ENCODE peak calls at places on chromosomes 16 and 17, in six cellular contexts. Q, B, N, W, Z and I are unnamed samples.

GRCh38 chr17:72099919-72100318 is 20.9 kb upstream of the SOX9 start:
- DNase-seq in W (no peak), Z (no peak), B (no peak), Q (peak), N (no peak), I (no peak)

GRCh38 chr16:46975908-46976470 is 2.5 kb upstream of the DNAJA2 start:
- DNase-seq in W (no peak), Q (no peak), Z (no peak), N (no peak), B (no peak), I (no peak)

GRCh38 chr17:39652635-39653315 is 12.4 kb upstream of the TCAP start:
- DNase-seq in Z (peak), N (no peak), B (no peak), Q (no peak), W (no peak), I (no peak)

GRCh38 chr16:84599528-84600202 is 18.2 kb downstream of the COTL1 start:
- DNase-seq in B (peak), N (peak), Z (peak), W (peak), Q (peak), I (peak)

GRCh38 chr17:58759522-58759921 is 3.9 kb downstream of the PPM1E start:
- DNase-seq in Z (no peak), W (no peak), Q (no peak), N (no peak), B (no peak), I (no peak)

GRCh38 chr16:50254072-50254471 is 12.3 kb upstream of the ADCY7 start:
- DNase-seq in B (no peak), Z (no peak), N (no peak), W (no peak), Q (no peak), I (no peak)

GRCh38 chr16:57720142-57720575 is 15.4 kb upstream of the KATNB1 start:
- DNase-seq in B (peak), Z (peak), Q (peak), N (peak), W (peak), I (peak)

GRCh38 chr17:50946891-50947843 is 81.0 kb upstream of the TOB1 start:
- DNase-seq in W (no peak), Z (no peak), N (no peak), Q (no peak), B (no peak), I (no peak)

GRCh38 chr16:70715113-70715711 is 29.4 kb upstream of the MTSS2 start:
- DNase-seq in W (peak), Z (no peak), N (peak), B (peak), Q (peak), I (peak)

GRCh38 chr16:49961087-49961486 is 63.9 kb upstream of the CNEP1R1 start:
- DNase-seq in Q (peak), B (no peak), N (no peak), Z (peak), W (no peak), I (peak)

GRCh38 chr17:43006639-43007551 is at the start of gene IFI35:
- DNase-seq in Q (peak), B (peak), N (peak), W (peak), Z (peak), I (peak)

GRCh38 chr16:22848451-22848850 is 34.5 kb downstream of the HS3ST2 start:
- DNase-seq in B (no peak), W (no peak), Q (peak), Z (no peak), N (no peak), I (no peak)

GRCh38 chr16:50144211-50144610 is 8.9 kb upstream of the TENT4B start:
- DNase-seq in Q (no peak), W (no peak), Z (no peak), B (no peak), N (no peak), I (no peak)

GRCh38 chr17:376936-377863 is 24.6 kb upstream of the RPH3AL start:
- DNase-seq in B (no peak), Q (no peak), W (no peak), Z (no peak), N (peak), I (peak)

GRCh38 chr16:19348578-19349315 is 63.2 kb downstream of the CLEC19A start:
- DNase-seq in B (no peak), Q (no peak), N (no peak), W (no peak), Z (no peak), I (no peak)

GRCh38 chr17:35341465-35341992 is 31.9 kb downstream of the SLFN11 start:
- DNase-seq in Z (no peak), Q (no peak), B (peak), N (no peak), W (no peak), I (no peak)

GRCh38 chr17:82560802-82561428 is 41.4 kb downstream of the FOXK2 start:
- DNase-seq in B (no peak), N (no peak), Q (peak), Z (no peak), W (no peak), I (no peak)

GRCh38 chr17:16937431-16937830 is 34.5 kb downstream of the TNFRSF13B start:
- DNase-seq in Z (no peak), W (no peak), B (no peak), Q (no peak), N (no peak), I (no peak)

GRCh38 chr17:37839196-37839978 is 84.8 kb upstream of the TBC1D3K start:
- DNase-seq in B (no peak), W (no peak), Q (no peak), N (no peak), Z (no peak), I (no peak)

GRCh38 chr17:73657473-73658116 is 13.3 kb upstream of the SDK2 start:
- DNase-seq in Z (no peak), W (peak), Q (peak), N (peak), B (peak), I (no peak)

GRCh38 chr17:17725853-17726720 is 44.8 kb downstream of the RAI1 start:
- DNase-seq in N (no peak), B (no peak), W (no peak), Q (no peak), Z (peak), I (no peak)

GRCh38 chr17:1907216-1907631 is 77.4 kb downstream of the RPA1 start:
- DNase-seq in Q (no peak), W (no peak), Z (no peak), N (no peak), B (no peak), I (no peak)

GRCh38 chr17:43545383-43545632 is 832 bp downstream of the ETV4 start:
- DNase-seq in B (no peak), W (no peak), N (peak), Q (peak), Z (no peak), I (no peak)

GRCh38 chr16:28873543-28874201 is 4.6 kb upstream of the ATP2A1 start:
- DNase-seq in Q (peak), W (no peak), N (peak), Z (no peak), B (no peak), I (no peak)
- TF ChIP-seq CTCF in Q (peak), W (peak), N (peak), Z (peak), B (peak), I (peak)

DNA sequence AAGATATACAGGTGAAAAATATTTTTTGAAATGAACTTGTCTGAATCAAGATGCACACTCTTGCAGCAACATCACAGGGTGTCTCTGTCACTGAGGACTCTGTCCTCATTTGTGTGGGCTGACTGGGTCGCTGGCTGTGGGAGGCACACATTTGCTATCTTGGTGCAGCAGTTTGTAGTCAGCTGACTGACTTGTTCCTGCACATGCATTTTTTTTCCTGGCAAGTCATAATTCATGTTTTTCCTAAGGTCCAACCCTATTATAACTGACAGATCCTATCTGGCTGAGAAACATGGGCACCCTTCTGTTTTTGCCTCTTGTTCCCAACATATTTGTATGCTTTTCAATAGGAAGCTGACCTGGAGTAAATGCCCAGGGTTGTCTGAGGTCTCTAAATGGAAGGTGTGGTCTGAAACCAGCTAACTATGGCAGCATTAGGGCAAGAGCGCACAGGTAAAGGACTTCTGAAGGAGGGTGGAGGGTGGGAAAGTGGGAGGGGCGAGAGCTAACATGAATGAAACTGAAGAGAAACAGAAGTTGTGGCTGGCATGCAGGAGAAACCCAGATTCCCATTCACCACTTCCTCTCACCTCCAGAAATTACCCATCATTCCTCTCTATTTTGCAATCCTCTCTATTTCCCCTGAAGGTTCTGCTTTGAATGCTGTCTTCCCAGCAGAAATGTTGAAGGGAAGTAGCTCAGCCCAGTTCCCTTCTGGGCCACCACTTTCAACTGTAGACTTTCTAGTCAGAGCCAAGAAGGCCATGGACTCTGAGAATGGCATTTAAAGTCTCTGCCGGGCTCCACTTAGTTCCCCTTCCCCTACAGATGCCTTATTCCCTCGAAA is 166.1 kb downstream of the PRKCA start:
- DNase-seq in Z (peak), N (peak), W (no peak), B (no peak), Q (peak), I (peak)
- H3K4me3 ChIP-seq in Z (no peak), N (no peak), W (no peak), B (no peak), Q (no peak), I (no peak)

GRCh38 chr17:7650509-7651096 is at the start of gene ATP1B2:
- DNase-seq in W (peak), N (peak), B (peak), Q (peak), Z (peak), I (no peak)

GRCh38 chr17:7654832-7655540 is 4.3 kb downstream of the ATP1B2 start:
- DNase-seq in N (no peak), W (no peak), B (no peak), Z (no peak), Q (no peak), I (peak)

GRCh38 chr17:7651959-7652658 is 1.4 kb downstream of the ATP1B2 start:
- DNase-seq in N (no peak), B (peak), W (no peak), Z (no peak), Q (no peak), I (no peak)

GRCh38 chr17:7652659-7653343 is 2.1 kb downstream of the ATP1B2 start:
- DNase-seq in B (no peak), Q (no peak), W (no peak), N (no peak), Z (no peak), I (no peak)

GRCh38 chr17:7651097-7651958 is 602 bp downstream of the ATP1B2 start:
- DNase-seq in N (no peak), W (no peak), Z (no peak), Q (no peak), B (no peak), I (no peak)
- TF ChIP-seq CTCF in N (no peak), W (no peak), Z (no peak), Q (no peak), B (no peak), I (no peak)

DNA sequence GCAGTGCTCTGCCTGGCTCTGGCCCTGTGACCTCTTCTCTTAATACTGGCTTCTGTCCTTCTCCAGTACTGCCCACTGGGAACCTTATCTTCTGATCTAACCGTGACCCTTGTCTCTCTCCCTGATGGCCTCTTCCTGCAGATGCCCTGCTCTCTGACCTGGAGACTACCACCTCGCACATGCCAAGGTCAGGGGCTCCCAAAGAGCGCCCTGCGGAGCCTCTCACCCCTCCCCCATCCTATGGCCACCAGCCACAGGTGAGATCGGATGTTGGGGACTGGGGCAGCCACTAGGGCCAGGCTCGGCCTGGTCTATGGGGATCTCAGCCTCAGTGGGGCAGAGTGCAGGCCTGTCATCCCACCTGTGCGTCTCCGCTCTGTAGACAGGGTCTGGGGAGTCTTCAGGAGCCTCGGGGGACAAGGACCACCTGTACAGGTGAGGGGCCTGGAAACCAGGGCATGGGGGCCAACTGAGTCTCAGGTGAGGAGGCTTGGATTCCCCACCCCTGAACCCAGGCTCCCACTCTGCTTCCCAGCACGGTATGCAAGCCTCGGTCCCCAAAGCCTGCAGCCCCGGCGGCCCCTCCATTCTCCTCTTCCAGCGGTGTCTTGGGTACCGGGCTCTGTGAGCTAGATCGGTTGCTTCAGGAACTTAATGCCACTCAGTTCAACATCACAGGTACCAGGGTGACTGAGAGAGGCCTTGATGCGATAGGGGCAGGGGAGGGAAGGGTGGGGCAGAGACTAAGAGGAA is 1.5 kb downstream of the TGFB1I1 start:
- DNase-seq in Z (no peak), W (peak), Q (no peak), B (no peak), N (no peak), I (no peak)
- H3K4me3 ChIP-seq in Z (no peak), W (no peak), Q (no peak), B (peak), N (peak), I (peak)

GRCh38 chr17:75457047-75457654 is 716 bp downstream of the TMEM94 start:
- DNase-seq in B (peak), W (peak), Q (peak), Z (peak), N (no peak), I (peak)
- TF ChIP-seq CTCF in B (no peak), W (no peak), Q (no peak), Z (no peak), N (no peak), I (no peak)

GRCh38 chr17:6642592-6642991 is 1.7 kb downstream of the TXNDC17 start:
- DNase-seq in Z (no peak), W (no peak), B (no peak), N (no peak), Q (peak), I (peak)
- H3K4me3 ChIP-seq in Z (no peak), W (no peak), B (no peak), N (no peak), Q (peak), I (no peak)

GRCh38 chr16:88634141-88634993 is 4.0 kb upstream of the IL17C start:
- DNase-seq in W (peak), B (peak), Q (peak), Z (peak), N (peak), I (peak)

GRCh38 chr16:88632587-88632930 is 5.8 kb upstream of the IL17C start:
- DNase-seq in N (no peak), W (no peak), Q (no peak), B (no peak), Z (no peak), I (no peak)

GRCh38 chr16:88634994-88635670 is 3.2 kb upstream of the IL17C start:
- DNase-seq in B (no peak), N (peak), Q (no peak), W (no peak), Z (no peak), I (no peak)

GRCh38 chr16:88631920-88632586 is 6.3 kb upstream of the IL17C start:
- DNase-seq in W (no peak), B (no peak), Z (no peak), Q (no peak), N (no peak), I (no peak)

DNA sequence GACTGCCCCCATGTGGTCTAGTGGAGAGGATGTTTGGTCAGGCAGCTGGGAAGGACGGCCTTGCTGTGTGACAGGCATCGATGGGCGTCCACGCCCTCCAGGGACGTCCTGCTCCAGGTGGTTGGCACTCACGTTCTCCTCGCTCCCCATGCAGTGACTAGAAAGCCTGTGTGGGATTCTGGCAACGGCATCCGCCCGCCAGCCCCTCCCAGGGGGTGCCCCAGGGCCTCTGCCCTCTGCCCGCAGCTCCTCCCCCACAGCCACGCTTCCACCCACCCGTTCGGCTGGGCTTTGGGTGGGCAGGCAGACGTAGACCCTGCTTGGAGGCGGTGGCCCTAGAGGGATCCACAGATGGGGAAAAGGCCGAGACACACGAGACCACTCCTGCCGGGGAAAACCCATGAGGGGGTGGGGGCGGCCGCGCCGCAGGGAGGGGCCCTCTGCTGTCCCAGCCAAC is 4.7 kb upstream of the IL17C start:
- DNase-seq in W (peak), B (no peak), Q (peak), Z (peak), N (peak), I (no peak)
- TF ChIP-seq CTCF in W (peak), B (no peak), Q (no peak), Z (no peak), N (peak), I (peak)

DNA sequence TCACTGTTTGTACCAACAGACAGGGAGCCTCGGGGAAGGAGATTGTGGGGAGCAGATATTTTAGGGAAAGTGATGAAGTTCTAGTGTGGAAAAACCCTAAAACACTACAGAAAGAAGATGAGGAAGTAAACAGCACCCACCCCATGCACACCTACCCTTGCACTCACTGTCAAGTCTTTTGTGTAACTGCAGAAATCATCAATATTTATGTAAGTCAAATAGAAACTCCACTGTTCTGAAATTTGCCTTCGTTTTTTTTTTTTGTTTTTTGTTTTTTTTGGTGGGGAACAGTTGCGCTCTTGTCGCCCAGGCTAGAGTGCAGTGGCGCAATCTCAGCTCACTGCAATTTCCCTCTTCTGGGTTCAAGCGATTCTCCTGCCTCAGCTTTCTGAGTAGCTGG is 273.4 kb downstream of the CPPED1 start:
- DNase-seq in W (no peak), Q (no peak), Z (no peak), B (no peak), N (no peak), I (no peak)
- H3K4me3 ChIP-seq in W (no peak), Q (no peak), Z (no peak), B (no peak), N (no peak), I (no peak)

DNA sequence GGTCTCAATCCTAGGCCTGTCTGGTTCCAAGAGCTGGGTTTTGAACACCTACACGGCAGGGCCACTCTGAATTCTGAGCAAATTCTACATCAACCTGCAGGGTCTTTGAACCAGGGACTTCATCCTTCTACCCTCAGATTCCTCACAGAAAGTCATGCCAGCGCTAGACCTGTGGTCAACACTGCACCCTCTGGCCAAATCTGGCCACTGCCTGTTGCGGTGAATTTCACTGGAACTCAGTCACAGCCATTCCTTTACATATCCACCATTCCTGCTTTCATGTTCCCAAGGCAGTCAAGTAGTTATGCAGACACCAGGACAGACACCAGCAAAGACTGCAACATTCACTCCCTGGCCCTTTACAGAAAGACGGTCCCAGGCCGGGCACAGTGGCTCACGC is 144.6 kb downstream of the C16orf95 start:
- DNase-seq in W (no peak), Z (no peak), B (no peak), N (no peak), Q (no peak), I (no peak)
- TF ChIP-seq CTCF in W (no peak), Z (peak), B (no peak), N (peak), Q (no peak), I (no peak)